ENCODE peak calls at places on chromosomes 6 and 20, in nine cellular contexts. One of them, this sample, is unnamed.
A peak's percentile ranks its signal among the peaks of the same experiment; 100 is the strongest.

GRCh38 chr6:26045939-26046368 is 41.3 kb upstream of the HFE start:
- DNase-seq in breast epithelium: no peak
- DNase-seq in astrocyte of the spinal cord: no peak
- DNase-seq in brain microvascular endothelial cell: no peak
- DNase-seq in cardiac fibroblast: no peak
- DNase-seq in heart left ventricle: no peak
- DNase-seq in right lobe of liver: no peak
- DNase-seq in mesothelial cell of epicardium: no peak
- DNase-seq in mammary epithelial cell: peak; percentile 30
- DNase-seq in this sample: no peak

GRCh38 chr6:52595000-52595795 is 18.3 kb upstream of the TRAM2 start:
- DNase-seq in breast epithelium: no peak
- DNase-seq in astrocyte of the spinal cord: peak; percentile 92
- DNase-seq in brain microvascular endothelial cell: peak; percentile 94
- DNase-seq in cardiac fibroblast: peak; percentile 85
- DNase-seq in heart left ventricle: peak; percentile 65
- DNase-seq in right lobe of liver: no peak
- DNase-seq in mesothelial cell of epicardium: no peak
- DNase-seq in mammary epithelial cell: peak; percentile 55
- DNase-seq in this sample: peak; percentile 87

GRCh38 chr20:34874094-34874654 is 1.5 kb upstream of the GGT7 start:
- DNase-seq in breast epithelium: peak; percentile 68
- DNase-seq in astrocyte of the spinal cord: peak; percentile 89
- DNase-seq in brain microvascular endothelial cell: peak; percentile 84
- DNase-seq in cardiac fibroblast: peak; percentile 94
- DNase-seq in heart left ventricle: peak; percentile 80
- DNase-seq in right lobe of liver: peak; percentile 72
- DNase-seq in mesothelial cell of epicardium: peak; percentile 72
- DNase-seq in mammary epithelial cell: peak; percentile 78
- DNase-seq in this sample: peak; percentile 86

GRCh38 chr6:125262026-125263013 is 39.4 kb downstream of the HDDC2 start:
- DNase-seq in breast epithelium: no peak
- DNase-seq in astrocyte of the spinal cord: peak; percentile 71
- DNase-seq in brain microvascular endothelial cell: peak; percentile 74
- DNase-seq in cardiac fibroblast: peak; percentile 58
- DNase-seq in heart left ventricle: no peak
- DNase-seq in right lobe of liver: no peak
- DNase-seq in mesothelial cell of epicardium: no peak
- DNase-seq in mammary epithelial cell: no peak
- DNase-seq in this sample: peak; percentile 72

GRCh38 chr6:140485740-140486467 is 1111.5 kb upstream of the CITED2 start:
- DNase-seq in breast epithelium: no peak
- DNase-seq in astrocyte of the spinal cord: peak; percentile 92
- DNase-seq in brain microvascular endothelial cell: peak; percentile 89
- DNase-seq in cardiac fibroblast: peak; percentile 86
- DNase-seq in heart left ventricle: peak; percentile 50
- DNase-seq in right lobe of liver: no peak
- DNase-seq in mesothelial cell of epicardium: no peak
- DNase-seq in mammary epithelial cell: peak; percentile 82
- DNase-seq in this sample: peak; percentile 85

GRCh38 chr6:118764766-118765165 is 113.4 kb upstream of the CEP85L start:
- DNase-seq in breast epithelium: no peak
- DNase-seq in astrocyte of the spinal cord: no peak
- DNase-seq in brain microvascular endothelial cell: no peak
- DNase-seq in cardiac fibroblast: no peak
- DNase-seq in heart left ventricle: no peak
- DNase-seq in right lobe of liver: no peak
- DNase-seq in mesothelial cell of epicardium: no peak
- DNase-seq in mammary epithelial cell: no peak
- DNase-seq in this sample: no peak

GRCh38 chr6:25497383-25497782 is 154.6 kb upstream of the SCGN start:
- DNase-seq in breast epithelium: no peak
- DNase-seq in astrocyte of the spinal cord: no peak
- DNase-seq in brain microvascular endothelial cell: no peak
- DNase-seq in cardiac fibroblast: no peak
- DNase-seq in heart left ventricle: no peak
- DNase-seq in right lobe of liver: no peak
- DNase-seq in mesothelial cell of epicardium: no peak
- DNase-seq in mammary epithelial cell: no peak
- DNase-seq in this sample: no peak

GRCh38 chr20:4493386-4493785 is 228.3 kb upstream of the PRND start:
- DNase-seq in breast epithelium: no peak
- DNase-seq in astrocyte of the spinal cord: no peak
- DNase-seq in brain microvascular endothelial cell: no peak
- DNase-seq in cardiac fibroblast: no peak
- DNase-seq in heart left ventricle: no peak
- DNase-seq in right lobe of liver: no peak
- DNase-seq in mesothelial cell of epicardium: no peak
- DNase-seq in mammary epithelial cell: no peak
- DNase-seq in this sample: no peak

GRCh38 chr6:42316390-42316970 is 98.8 kb upstream of the MRPS10 start:
- DNase-seq in breast epithelium: no peak
- DNase-seq in astrocyte of the spinal cord: peak; percentile 72
- DNase-seq in brain microvascular endothelial cell: peak; percentile 66
- DNase-seq in cardiac fibroblast: peak; percentile 42
- DNase-seq in heart left ventricle: no peak
- DNase-seq in right lobe of liver: no peak
- DNase-seq in mesothelial cell of epicardium: no peak
- DNase-seq in mammary epithelial cell: peak; percentile 17
- DNase-seq in this sample: peak; percentile 56

GRCh38 chr20:20864346-20865096 is 152.1 kb upstream of the RALGAPA2 start:
- DNase-seq in breast epithelium: no peak
- DNase-seq in astrocyte of the spinal cord: no peak
- DNase-seq in brain microvascular endothelial cell: no peak
- DNase-seq in cardiac fibroblast: peak; percentile 3
- DNase-seq in heart left ventricle: no peak
- DNase-seq in right lobe of liver: no peak
- DNase-seq in mesothelial cell of epicardium: no peak
- DNase-seq in mammary epithelial cell: peak; percentile 17
- DNase-seq in this sample: peak; percentile 2
- TF ChIP-seq CTCF in breast epithelium: no peak
- TF ChIP-seq CTCF in astrocyte of the spinal cord: no peak
- TF ChIP-seq CTCF in brain microvascular endothelial cell: no peak
- TF ChIP-seq CTCF in cardiac fibroblast: no peak
- TF ChIP-seq CTCF in heart left ventricle: peak; percentile 14
- TF ChIP-seq CTCF in right lobe of liver: peak; percentile 16
- TF ChIP-seq CTCF in mesothelial cell of epicardium: no peak
- TF ChIP-seq CTCF in mammary epithelial cell: peak; percentile 50
- TF ChIP-seq CTCF in this sample: peak; percentile 49

DNA sequence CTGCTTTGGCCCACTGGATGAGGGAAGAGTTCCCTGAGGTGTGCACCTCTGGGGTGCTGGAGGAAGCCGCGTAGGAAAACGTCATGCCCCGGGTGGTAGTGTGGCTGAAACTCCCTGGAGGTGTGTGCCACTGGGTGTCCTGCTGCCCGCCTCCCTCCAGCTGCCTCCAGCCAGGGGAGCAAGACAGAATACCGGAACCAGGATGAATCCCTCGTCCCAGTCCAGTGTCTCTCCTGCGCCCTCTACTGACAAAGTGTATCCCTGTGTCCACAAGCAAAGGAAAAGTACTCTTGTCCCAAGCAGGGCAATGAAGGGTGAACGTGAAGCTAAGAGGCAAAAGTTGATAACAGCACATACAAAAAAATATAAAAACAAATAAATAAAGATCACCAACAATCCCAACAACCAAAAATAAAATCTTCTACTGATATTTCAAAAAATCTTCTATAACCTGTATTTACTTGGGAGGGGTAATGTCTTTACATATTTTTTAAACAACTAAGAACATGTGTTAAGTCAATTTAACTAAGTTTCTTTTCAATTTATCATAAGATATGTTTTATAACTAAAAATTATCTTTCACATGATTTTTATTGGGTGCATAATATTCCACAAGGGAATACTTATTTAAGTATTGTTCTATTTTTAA is 437.6 kb downstream of the MAFB start:
- DNase-seq in breast epithelium: no peak
- DNase-seq in astrocyte of the spinal cord: no peak
- DNase-seq in brain microvascular endothelial cell: peak; percentile 10
- DNase-seq in cardiac fibroblast: peak; percentile 21
- DNase-seq in heart left ventricle: no peak
- DNase-seq in right lobe of liver: peak; percentile 56
- DNase-seq in mesothelial cell of epicardium: no peak
- DNase-seq in mammary epithelial cell: peak; percentile 48
- DNase-seq in this sample: no peak
- TF ChIP-seq CTCF in breast epithelium: no peak
- TF ChIP-seq CTCF in astrocyte of the spinal cord: peak; percentile 31
- TF ChIP-seq CTCF in brain microvascular endothelial cell: peak; percentile 61
- TF ChIP-seq CTCF in cardiac fibroblast: peak; percentile 25
- TF ChIP-seq CTCF in heart left ventricle: no peak
- TF ChIP-seq CTCF in right lobe of liver: peak; percentile 65
- TF ChIP-seq CTCF in mesothelial cell of epicardium: no peak
- TF ChIP-seq CTCF in mammary epithelial cell: peak; percentile 90
- TF ChIP-seq CTCF in this sample: no peak

GRCh38 chr6:141677598-141678211 is 455.0 kb upstream of the GJE1 start:
- DNase-seq in breast epithelium: no peak
- DNase-seq in astrocyte of the spinal cord: peak; percentile 57
- DNase-seq in brain microvascular endothelial cell: peak; percentile 24
- DNase-seq in cardiac fibroblast: peak; percentile 66
- DNase-seq in heart left ventricle: no peak
- DNase-seq in right lobe of liver: no peak
- DNase-seq in mesothelial cell of epicardium: no peak
- DNase-seq in mammary epithelial cell: peak; percentile 13
- DNase-seq in this sample: peak; percentile 27
- TF ChIP-seq CTCF in breast epithelium: no peak
- TF ChIP-seq CTCF in astrocyte of the spinal cord: peak; percentile 74
- TF ChIP-seq CTCF in brain microvascular endothelial cell: peak; percentile 64
- TF ChIP-seq CTCF in cardiac fibroblast: peak; percentile 75
- TF ChIP-seq CTCF in heart left ventricle: peak; percentile 32
- TF ChIP-seq CTCF in right lobe of liver: peak; percentile 67
- TF ChIP-seq CTCF in mesothelial cell of epicardium: peak; percentile 65
- TF ChIP-seq CTCF in mammary epithelial cell: peak; percentile 73
- TF ChIP-seq CTCF in this sample: peak; percentile 87

GRCh38 chr20:513429-513828 is 30.2 kb downstream of the CSNK2A1 start:
- DNase-seq in breast epithelium: no peak
- DNase-seq in astrocyte of the spinal cord: no peak
- DNase-seq in brain microvascular endothelial cell: no peak
- DNase-seq in cardiac fibroblast: peak; percentile 24
- DNase-seq in heart left ventricle: no peak
- DNase-seq in right lobe of liver: no peak
- DNase-seq in mesothelial cell of epicardium: no peak
- DNase-seq in mammary epithelial cell: no peak
- DNase-seq in this sample: peak; percentile 8
- TF ChIP-seq CTCF in breast epithelium: no peak
- TF ChIP-seq CTCF in astrocyte of the spinal cord: no peak
- TF ChIP-seq CTCF in brain microvascular endothelial cell: no peak
- TF ChIP-seq CTCF in cardiac fibroblast: no peak
- TF ChIP-seq CTCF in heart left ventricle: no peak
- TF ChIP-seq CTCF in right lobe of liver: no peak
- TF ChIP-seq CTCF in mesothelial cell of epicardium: no peak
- TF ChIP-seq CTCF in mammary epithelial cell: no peak
- TF ChIP-seq CTCF in this sample: no peak

DNA sequence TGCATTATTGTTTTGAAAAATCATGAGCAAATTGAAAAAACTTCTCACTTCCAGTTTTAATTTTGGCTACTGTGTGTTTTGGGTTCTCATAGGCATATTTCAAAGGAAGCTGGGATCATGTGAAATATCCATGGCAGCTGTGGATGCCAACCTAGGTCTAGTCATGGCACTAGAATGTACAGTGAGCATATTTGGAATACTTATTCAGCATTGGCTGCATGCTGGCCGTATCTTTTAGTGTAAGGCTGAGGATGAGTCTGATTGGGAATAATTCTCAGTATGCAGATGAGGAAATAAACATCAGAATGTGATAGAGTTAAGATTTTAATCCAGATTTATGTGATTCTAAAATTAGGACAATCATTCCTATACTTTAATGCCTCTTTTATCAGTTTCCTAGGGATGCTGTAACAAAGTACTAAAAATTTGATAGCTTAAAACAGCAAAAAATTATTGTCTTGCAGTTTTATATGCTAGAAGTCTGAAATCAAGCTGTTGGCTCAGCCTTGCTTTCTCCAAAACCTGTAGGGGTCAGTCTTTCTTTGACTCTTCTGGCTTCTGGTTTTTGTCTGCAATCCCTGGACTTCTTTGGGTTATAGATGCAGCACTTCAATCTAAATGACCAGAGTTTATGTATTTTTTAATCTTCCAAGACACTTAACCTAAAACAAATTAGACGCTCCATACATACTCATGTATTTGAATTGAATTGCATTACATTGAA is 37.7 kb upstream of the DEFB112 start:
- DNase-seq in breast epithelium: no peak
- DNase-seq in astrocyte of the spinal cord: peak; percentile 49
- DNase-seq in brain microvascular endothelial cell: peak; percentile 44
- DNase-seq in cardiac fibroblast: peak; percentile 2
- DNase-seq in heart left ventricle: no peak
- DNase-seq in right lobe of liver: no peak
- DNase-seq in mesothelial cell of epicardium: no peak
- DNase-seq in mammary epithelial cell: peak; percentile 26
- DNase-seq in this sample: no peak
- TF ChIP-seq CTCF in breast epithelium: no peak
- TF ChIP-seq CTCF in astrocyte of the spinal cord: no peak
- TF ChIP-seq CTCF in brain microvascular endothelial cell: peak; percentile 20
- TF ChIP-seq CTCF in cardiac fibroblast: no peak
- TF ChIP-seq CTCF in heart left ventricle: no peak
- TF ChIP-seq CTCF in right lobe of liver: peak; percentile 50
- TF ChIP-seq CTCF in mesothelial cell of epicardium: no peak
- TF ChIP-seq CTCF in mammary epithelial cell: peak; percentile 27
- TF ChIP-seq CTCF in this sample: no peak

DNA sequence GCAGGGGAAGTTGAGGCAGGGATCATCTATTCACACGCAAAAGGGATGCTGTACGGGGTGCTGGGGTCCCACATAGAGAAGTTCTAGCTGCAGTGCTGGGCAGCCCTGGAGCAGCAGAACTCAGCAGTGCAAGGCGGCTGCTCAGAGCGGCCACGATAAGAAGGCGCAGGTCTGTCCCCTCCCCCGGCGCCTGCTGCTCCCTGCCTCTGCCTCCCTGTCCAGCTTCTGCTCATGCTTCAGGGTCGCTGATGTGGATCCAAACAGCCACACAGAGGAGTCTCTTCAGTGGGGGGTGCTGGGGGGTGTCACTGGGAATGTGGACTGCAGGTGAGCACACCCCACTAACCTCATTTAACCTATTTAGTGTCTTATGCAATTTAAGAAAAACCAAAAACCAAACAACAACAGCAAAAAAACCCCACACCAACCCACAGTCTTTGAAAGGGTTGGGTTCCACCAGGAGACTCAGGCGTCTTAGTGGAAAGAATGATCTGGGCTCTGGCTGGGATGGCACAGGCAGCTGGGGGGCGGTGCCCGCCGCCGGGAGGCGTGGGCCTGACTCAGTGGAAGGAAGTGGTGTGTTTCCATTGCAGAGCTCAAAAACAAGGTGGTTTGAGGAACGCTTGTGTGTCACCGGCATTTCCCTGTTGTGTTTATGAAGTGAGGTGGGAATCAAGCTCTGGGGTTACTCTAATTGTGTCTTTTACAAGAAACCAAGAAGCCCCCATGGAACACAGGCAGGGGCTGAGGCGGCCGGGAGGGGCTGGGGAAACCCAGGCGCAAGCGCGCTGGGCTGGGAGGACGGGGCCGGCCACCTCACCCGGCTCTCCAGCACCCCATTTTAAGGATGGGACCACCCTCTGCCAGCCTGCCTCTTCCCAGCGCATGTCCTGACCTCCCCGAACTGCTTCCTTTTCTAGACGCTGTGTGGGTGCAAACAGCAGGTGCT is 55.1 kb downstream of the IRF4 start:
- DNase-seq in breast epithelium: no peak
- DNase-seq in astrocyte of the spinal cord: no peak
- DNase-seq in brain microvascular endothelial cell: no peak
- DNase-seq in cardiac fibroblast: no peak
- DNase-seq in heart left ventricle: no peak
- DNase-seq in right lobe of liver: no peak
- DNase-seq in mesothelial cell of epicardium: no peak
- DNase-seq in mammary epithelial cell: no peak
- DNase-seq in this sample: no peak
- TF ChIP-seq CTCF in breast epithelium: no peak
- TF ChIP-seq CTCF in astrocyte of the spinal cord: no peak
- TF ChIP-seq CTCF in brain microvascular endothelial cell: no peak
- TF ChIP-seq CTCF in cardiac fibroblast: no peak
- TF ChIP-seq CTCF in heart left ventricle: no peak
- TF ChIP-seq CTCF in right lobe of liver: no peak
- TF ChIP-seq CTCF in mesothelial cell of epicardium: no peak
- TF ChIP-seq CTCF in mammary epithelial cell: no peak
- TF ChIP-seq CTCF in this sample: no peak

GRCh38 chr20:2402271-2402980 is 21.7 kb downstream of the TGM6 start:
- DNase-seq in breast epithelium: no peak
- DNase-seq in astrocyte of the spinal cord: peak; percentile 43
- DNase-seq in brain microvascular endothelial cell: peak; percentile 62
- DNase-seq in cardiac fibroblast: peak; percentile 70
- DNase-seq in heart left ventricle: no peak
- DNase-seq in right lobe of liver: no peak
- DNase-seq in mesothelial cell of epicardium: no peak
- DNase-seq in mammary epithelial cell: peak; percentile 68
- DNase-seq in this sample: peak; percentile 68
- TF ChIP-seq CTCF in breast epithelium: no peak
- TF ChIP-seq CTCF in astrocyte of the spinal cord: peak; percentile 47
- TF ChIP-seq CTCF in brain microvascular endothelial cell: peak; percentile 43
- TF ChIP-seq CTCF in cardiac fibroblast: peak; percentile 50
- TF ChIP-seq CTCF in heart left ventricle: no peak
- TF ChIP-seq CTCF in right lobe of liver: peak; percentile 22
- TF ChIP-seq CTCF in mesothelial cell of epicardium: no peak
- TF ChIP-seq CTCF in mammary epithelial cell: peak; percentile 61
- TF ChIP-seq CTCF in this sample: peak; percentile 83